ENCODE peak calls at places on chromosomes 6 and 20, in ten cellular contexts. One of them, this sample, is unnamed.

GRCh38 chr6:1103027-1103426 is 208.9 kb upstream of the FOXQ1 start:
- DNase-seq in Peyer's patch: no peak
- DNase-seq in body of pancreas: no peak
- DNase-seq in sigmoid colon: no peak
- DNase-seq in stomach: no peak
- DNase-seq in H1: no peak
- DNase-seq in esophagus squamous epithelium: no peak
- DNase-seq in lower leg skin: no peak
- DNase-seq in heart left ventricle: no peak
- DNase-seq in NB4: no peak
- DNase-seq in this sample: no peak

GRCh38 chr6:159899994-159900745 is 9.4 kb downstream of the MAS1 start:
- DNase-seq in esophagus squamous epithelium: no peak
- DNase-seq in body of pancreas: no peak
- DNase-seq in heart left ventricle: no peak
- DNase-seq in stomach: no peak
- DNase-seq in sigmoid colon: no peak
- DNase-seq in NB4: no peak
- DNase-seq in H1: no peak
- DNase-seq in lower leg skin: no peak
- DNase-seq in Peyer's patch: no peak
- DNase-seq in this sample: peak; percentile 38

GRCh38 chr20:18778993-18779392 is 34.6 kb upstream of the SCP2D1 start:
- DNase-seq in lower leg skin: no peak
- DNase-seq in stomach: no peak
- DNase-seq in H1: peak; percentile 17
- DNase-seq in esophagus squamous epithelium: no peak
- DNase-seq in sigmoid colon: no peak
- DNase-seq in heart left ventricle: no peak
- DNase-seq in body of pancreas: no peak
- DNase-seq in NB4: no peak
- DNase-seq in Peyer's patch: no peak
- DNase-seq in this sample: no peak

GRCh38 chr20:4681971-4682370 is 39.7 kb upstream of the PRND start:
- DNase-seq in body of pancreas: no peak
- DNase-seq in lower leg skin: no peak
- DNase-seq in esophagus squamous epithelium: no peak
- DNase-seq in NB4: no peak
- DNase-seq in sigmoid colon: no peak
- DNase-seq in Peyer's patch: no peak
- DNase-seq in heart left ventricle: no peak
- DNase-seq in stomach: no peak
- DNase-seq in H1: no peak
- DNase-seq in this sample: no peak

GRCh38 chr6:143664171-143664570 is 13.6 kb upstream of the PHACTR2 start:
- DNase-seq in esophagus squamous epithelium: no peak
- DNase-seq in lower leg skin: no peak
- DNase-seq in stomach: no peak
- DNase-seq in heart left ventricle: no peak
- DNase-seq in H1: no peak
- DNase-seq in body of pancreas: no peak
- DNase-seq in Peyer's patch: no peak
- DNase-seq in sigmoid colon: no peak
- DNase-seq in NB4: no peak
- DNase-seq in this sample: no peak

GRCh38 chr6:135722182-135722581 is 129.3 kb upstream of the PDE7B start:
- DNase-seq in heart left ventricle: no peak
- DNase-seq in H1: no peak
- DNase-seq in NB4: no peak
- DNase-seq in body of pancreas: no peak
- DNase-seq in stomach: no peak
- DNase-seq in esophagus squamous epithelium: no peak
- DNase-seq in lower leg skin: no peak
- DNase-seq in sigmoid colon: no peak
- DNase-seq in Peyer's patch: no peak
- DNase-seq in this sample: no peak

GRCh38 chr20:39117486-39117885 is 155.3 kb downstream of the DHX35 start:
- DNase-seq in Peyer's patch: no peak
- DNase-seq in esophagus squamous epithelium: no peak
- DNase-seq in lower leg skin: no peak
- DNase-seq in heart left ventricle: no peak
- DNase-seq in body of pancreas: no peak
- DNase-seq in NB4: peak; percentile 24
- DNase-seq in H1: no peak
- DNase-seq in stomach: peak; percentile 26
- DNase-seq in sigmoid colon: no peak
- DNase-seq in this sample: peak; percentile 57

GRCh38 chr20:57783196-57783595 is 73.4 kb upstream of the PMEPA1 start:
- DNase-seq in body of pancreas: no peak
- DNase-seq in NB4: no peak
- DNase-seq in H1: no peak
- DNase-seq in heart left ventricle: no peak
- DNase-seq in Peyer's patch: no peak
- DNase-seq in lower leg skin: no peak
- DNase-seq in esophagus squamous epithelium: no peak
- DNase-seq in sigmoid colon: no peak
- DNase-seq in stomach: no peak
- DNase-seq in this sample: no peak

GRCh38 chr6:81890846-81891245 is 138.4 kb upstream of the TENT5A start:
- DNase-seq in NB4: no peak
- DNase-seq in body of pancreas: no peak
- DNase-seq in Peyer's patch: no peak
- DNase-seq in sigmoid colon: no peak
- DNase-seq in stomach: no peak
- DNase-seq in esophagus squamous epithelium: no peak
- DNase-seq in H1: no peak
- DNase-seq in heart left ventricle: no peak
- DNase-seq in lower leg skin: no peak
- DNase-seq in this sample: peak; percentile 19

GRCh38 chr6:116444092-116444491 is 17.1 kb upstream of the CALHM6 start:
- DNase-seq in lower leg skin: no peak
- DNase-seq in stomach: no peak
- DNase-seq in esophagus squamous epithelium: no peak
- DNase-seq in heart left ventricle: no peak
- DNase-seq in Peyer's patch: no peak
- DNase-seq in NB4: peak; percentile 64
- DNase-seq in body of pancreas: no peak
- DNase-seq in sigmoid colon: no peak
- DNase-seq in H1: no peak
- DNase-seq in this sample: no peak

GRCh38 chr6:31737315-31738047 is 1.2 kb upstream of the CLIC1 start:
- DNase-seq in esophagus squamous epithelium: no peak
- DNase-seq in heart left ventricle: no peak
- DNase-seq in sigmoid colon: no peak
- DNase-seq in body of pancreas: no peak
- DNase-seq in Peyer's patch: peak; percentile 62
- DNase-seq in stomach: no peak
- DNase-seq in lower leg skin: no peak
- DNase-seq in H1: no peak
- DNase-seq in NB4: peak; percentile 94
- DNase-seq in this sample: no peak

GRCh38 chr6:18154507-18155272 is at the start of gene TPMT:
- DNase-seq in esophagus squamous epithelium: no peak
- DNase-seq in H1: no peak
- DNase-seq in sigmoid colon: peak; percentile 73
- DNase-seq in Peyer's patch: peak; percentile 58
- DNase-seq in heart left ventricle: peak; percentile 21
- DNase-seq in stomach: peak; percentile 32
- DNase-seq in lower leg skin: no peak
- DNase-seq in body of pancreas: peak; percentile 37
- DNase-seq in NB4: no peak
- DNase-seq in this sample: peak; percentile 69

DNA sequence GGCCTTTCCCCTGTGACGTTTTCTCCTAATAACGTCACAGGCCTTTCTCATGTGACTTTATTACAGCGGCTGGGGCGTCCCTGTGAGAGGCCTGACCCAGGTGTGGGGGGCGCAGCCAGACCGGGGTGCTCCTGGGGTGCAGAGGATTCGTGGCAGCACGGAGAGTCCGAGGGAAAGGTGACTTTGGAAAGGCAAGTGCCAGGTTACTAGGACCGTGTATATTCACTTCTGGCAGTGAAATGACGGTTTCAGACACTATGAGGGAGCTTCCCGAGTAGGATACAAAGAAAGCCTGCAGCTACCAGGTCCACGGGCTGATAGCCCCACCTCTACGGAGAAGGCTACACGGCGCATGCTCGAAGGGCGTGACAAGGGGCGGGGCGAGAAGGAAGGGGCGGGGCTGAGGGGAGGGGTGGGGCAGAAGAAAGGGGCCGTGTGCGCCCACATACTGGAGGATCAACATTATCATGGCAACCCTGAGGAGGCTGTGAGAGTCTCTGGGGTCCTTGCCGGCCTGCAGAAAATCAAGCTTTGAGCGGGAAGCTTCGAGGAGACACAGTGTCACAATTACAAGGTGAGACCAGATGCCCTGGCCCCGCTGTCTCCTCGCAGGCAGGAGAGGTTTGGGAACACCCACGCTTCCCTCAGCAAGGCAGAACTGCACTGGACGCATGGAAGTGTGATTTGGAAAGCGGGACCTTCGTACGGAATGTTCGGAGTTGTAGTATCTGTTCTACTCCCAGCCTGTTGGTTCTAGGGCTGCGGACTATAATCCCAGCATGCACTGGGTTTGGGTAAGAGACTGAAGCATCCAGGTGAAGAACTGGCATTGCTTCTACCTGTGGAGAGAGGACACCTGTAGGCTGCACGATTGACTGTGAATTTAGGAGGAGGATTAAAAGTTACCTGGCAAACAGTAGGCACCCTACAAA is 54.4 kb upstream of the ZNF337 start:
- DNase-seq in sigmoid colon: peak; percentile 79
- DNase-seq in NB4: peak; percentile 12
- DNase-seq in stomach: peak; percentile 58
- DNase-seq in lower leg skin: no peak
- DNase-seq in body of pancreas: peak; percentile 70
- DNase-seq in Peyer's patch: peak; percentile 65
- DNase-seq in H1: no peak
- DNase-seq in esophagus squamous epithelium: no peak
- DNase-seq in heart left ventricle: peak; percentile 33
- DNase-seq in this sample: no peak
- TF ChIP-seq POLR2A in sigmoid colon: no peak
- TF ChIP-seq POLR2A in NB4: no peak
- TF ChIP-seq POLR2A in stomach: no peak
- TF ChIP-seq POLR2A in lower leg skin: no peak
- TF ChIP-seq POLR2A in body of pancreas: peak; percentile 48
- TF ChIP-seq POLR2A in Peyer's patch: no peak
- TF ChIP-seq POLR2A in H1: peak; percentile 22
- TF ChIP-seq POLR2A in esophagus squamous epithelium: no peak
- TF ChIP-seq POLR2A in heart left ventricle: no peak
- TF ChIP-seq POLR2A in this sample: no peak

GRCh38 chr6:30601815-30602641 is 15.0 kb downstream of the PPP1R10 start:
- DNase-seq in heart left ventricle: no peak
- DNase-seq in stomach: no peak
- DNase-seq in lower leg skin: no peak
- DNase-seq in sigmoid colon: no peak
- DNase-seq in H1: no peak
- DNase-seq in NB4: no peak
- DNase-seq in body of pancreas: no peak
- DNase-seq in esophagus squamous epithelium: no peak
- DNase-seq in Peyer's patch: no peak
- DNase-seq in this sample: no peak
- TF ChIP-seq POLR2A in heart left ventricle: no peak
- TF ChIP-seq POLR2A in stomach: no peak
- TF ChIP-seq POLR2A in lower leg skin: no peak
- TF ChIP-seq POLR2A in sigmoid colon: no peak
- TF ChIP-seq POLR2A in H1: peak; percentile 63
- TF ChIP-seq POLR2A in NB4: no peak
- TF ChIP-seq POLR2A in body of pancreas: no peak
- TF ChIP-seq POLR2A in esophagus squamous epithelium: no peak
- TF ChIP-seq POLR2A in Peyer's patch: no peak
- TF ChIP-seq POLR2A in this sample: no peak

GRCh38 chr6:15517600-15517999 is 145.2 kb downstream of the DTNBP1 start:
- DNase-seq in NB4: no peak
- DNase-seq in stomach: no peak
- DNase-seq in esophagus squamous epithelium: no peak
- DNase-seq in H1: no peak
- DNase-seq in lower leg skin: no peak
- DNase-seq in heart left ventricle: no peak
- DNase-seq in sigmoid colon: peak; percentile 56
- DNase-seq in body of pancreas: no peak
- DNase-seq in Peyer's patch: peak; percentile 35
- DNase-seq in this sample: no peak

GRCh38 chr6:15519681-15520080 is 143.1 kb downstream of the DTNBP1 start:
- DNase-seq in esophagus squamous epithelium: no peak
- DNase-seq in lower leg skin: no peak
- DNase-seq in body of pancreas: no peak
- DNase-seq in stomach: no peak
- DNase-seq in heart left ventricle: no peak
- DNase-seq in sigmoid colon: peak; percentile 34
- DNase-seq in NB4: no peak
- DNase-seq in Peyer's patch: no peak
- DNase-seq in H1: no peak
- DNase-seq in this sample: no peak

GRCh38 chr6:15520616-15521203 is 142.1 kb downstream of the DTNBP1 start:
- DNase-seq in lower leg skin: no peak
- DNase-seq in NB4: no peak
- DNase-seq in heart left ventricle: no peak
- DNase-seq in stomach: no peak
- DNase-seq in Peyer's patch: peak; percentile 33
- DNase-seq in esophagus squamous epithelium: no peak
- DNase-seq in body of pancreas: no peak
- DNase-seq in sigmoid colon: no peak
- DNase-seq in H1: no peak
- DNase-seq in this sample: no peak

GRCh38 chr6:15518057-15518456 is 144.8 kb downstream of the DTNBP1 start:
- DNase-seq in H1: no peak
- DNase-seq in lower leg skin: no peak
- DNase-seq in body of pancreas: peak; percentile 3
- DNase-seq in esophagus squamous epithelium: no peak
- DNase-seq in NB4: no peak
- DNase-seq in sigmoid colon: peak; percentile 25
- DNase-seq in Peyer's patch: peak; percentile 39
- DNase-seq in stomach: no peak
- DNase-seq in heart left ventricle: no peak
- DNase-seq in this sample: no peak

DNA sequence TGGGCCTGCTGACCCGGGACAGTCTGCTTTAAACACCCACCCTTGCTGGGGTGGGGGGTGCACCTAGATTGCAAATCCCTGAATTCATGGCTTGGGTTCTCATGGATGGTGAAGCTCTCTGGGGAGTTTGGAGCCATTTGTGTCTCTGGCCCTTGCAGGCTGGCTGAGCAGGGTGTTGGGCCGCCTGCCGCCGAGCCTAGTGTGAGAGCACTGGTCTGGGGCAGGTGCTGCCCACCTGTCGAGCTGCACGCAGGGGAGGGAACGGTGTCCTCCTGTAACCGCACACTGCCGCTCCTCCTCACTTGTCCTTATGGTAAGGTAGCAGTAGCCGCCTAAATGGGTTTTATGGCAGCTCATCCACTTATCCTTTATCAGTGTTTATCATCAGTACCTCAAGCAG is 143.9 kb downstream of the DTNBP1 start:
- DNase-seq in body of pancreas: no peak
- DNase-seq in NB4: no peak
- DNase-seq in heart left ventricle: no peak
- DNase-seq in Peyer's patch: no peak
- DNase-seq in stomach: no peak
- DNase-seq in esophagus squamous epithelium: no peak
- DNase-seq in lower leg skin: no peak
- DNase-seq in sigmoid colon: peak; percentile 29
- DNase-seq in H1: no peak
- DNase-seq in this sample: no peak
- TF ChIP-seq POLR2A in body of pancreas: no peak
- TF ChIP-seq POLR2A in NB4: no peak
- TF ChIP-seq POLR2A in heart left ventricle: no peak
- TF ChIP-seq POLR2A in Peyer's patch: no peak
- TF ChIP-seq POLR2A in stomach: no peak
- TF ChIP-seq POLR2A in esophagus squamous epithelium: no peak
- TF ChIP-seq POLR2A in lower leg skin: no peak
- TF ChIP-seq POLR2A in sigmoid colon: no peak
- TF ChIP-seq POLR2A in H1: peak; percentile 17
- TF ChIP-seq POLR2A in this sample: no peak

GRCh38 chr20:44959896-44960852 is at the start of gene TOMM34:
- DNase-seq in NB4: peak; percentile 97
- DNase-seq in body of pancreas: peak; percentile 96
- DNase-seq in heart left ventricle: peak; percentile 96
- DNase-seq in lower leg skin: peak; percentile 92
- DNase-seq in esophagus squamous epithelium: peak; percentile 60
- DNase-seq in Peyer's patch: peak; percentile 98
- DNase-seq in H1: peak; percentile 59
- DNase-seq in sigmoid colon: peak; percentile 97
- DNase-seq in stomach: peak; percentile 98
- DNase-seq in this sample: peak; percentile 93
- TF ChIP-seq POLR2A in NB4: peak; percentile 88
- TF ChIP-seq POLR2A in body of pancreas: peak; percentile 84
- TF ChIP-seq POLR2A in heart left ventricle: peak; percentile 27
- TF ChIP-seq POLR2A in lower leg skin: no peak
- TF ChIP-seq POLR2A in esophagus squamous epithelium: peak; percentile 87
- TF ChIP-seq POLR2A in Peyer's patch: peak; percentile 57
- TF ChIP-seq POLR2A in H1: peak; percentile 90
- TF ChIP-seq POLR2A in sigmoid colon: peak; percentile 59
- TF ChIP-seq POLR2A in stomach: peak; percentile 66
- TF ChIP-seq POLR2A in this sample: peak; percentile 88

This sample was measured in H54.